ENCODE peak calls at places on chromosomes 13 and 19, in five cellular contexts. C, N, S, W and I are unnamed samples.

GRCh38 chr13:61414136-61414535 is 1.5 kb downstream of the PCDH20 start:
- DNase-seq in C (no peak), N (no peak), S (no peak), W (no peak), I (no peak)

GRCh38 chr19:14002571-14003278 is 3.4 kb downstream of the RFX1 start:
- DNase-seq in C (no peak), N (peak), S (peak), W (no peak), I (no peak)

GRCh38 chr19:8887364-8887763 is 55.2 kb downstream of the MBD3L1 start:
- DNase-seq in C (no peak), N (no peak), S (no peak), W (no peak), I (no peak)

GRCh38 chr19:49764341-49764740 is 1.2 kb upstream of the TSKS start:
- DNase-seq in C (no peak), N (no peak), S (no peak), W (no peak), I (no peak)

GRCh38 chr19:58356971-58357797 is 3.9 kb upstream of the A1BG start:
- DNase-seq in C (no peak), N (no peak), S (no peak), W (peak), I (no peak)

GRCh38 chr13:44819245-44819644 is 170.0 kb downstream of the NUFIP1 start:
- DNase-seq in C (no peak), N (no peak), S (peak), W (peak), I (no peak)

GRCh38 chr13:37640499-37640898 is 41.9 kb upstream of the POSTN start:
- DNase-seq in C (no peak), N (no peak), S (no peak), W (peak), I (no peak)

GRCh38 chr13:20525601-20526544 is at the start of gene CRYL1:
- DNase-seq in C (peak), N (peak), S (peak), W (peak), I (peak)

GRCh38 chr13:67557642-67558241 is 327.6 kb upstream of the PCDH9 start:
- DNase-seq in C (no peak), N (no peak), S (no peak), W (no peak), I (no peak)

GRCh38 chr19:23437901-23438300 is 42.6 kb upstream of the ZNF91 start:
- DNase-seq in C (no peak), N (no peak), S (no peak), W (no peak), I (no peak)

GRCh38 chr13:80979035-80979641 is 638.2 kb upstream of the SPRY2 start:
- DNase-seq in C (peak), N (no peak), S (peak), W (peak), I (no peak)

GRCh38 chr13:65268009-65268408 is 1962.1 kb downstream of the PCDH9 start:
- DNase-seq in C (no peak), N (no peak), S (no peak), W (no peak), I (no peak)

DNA sequence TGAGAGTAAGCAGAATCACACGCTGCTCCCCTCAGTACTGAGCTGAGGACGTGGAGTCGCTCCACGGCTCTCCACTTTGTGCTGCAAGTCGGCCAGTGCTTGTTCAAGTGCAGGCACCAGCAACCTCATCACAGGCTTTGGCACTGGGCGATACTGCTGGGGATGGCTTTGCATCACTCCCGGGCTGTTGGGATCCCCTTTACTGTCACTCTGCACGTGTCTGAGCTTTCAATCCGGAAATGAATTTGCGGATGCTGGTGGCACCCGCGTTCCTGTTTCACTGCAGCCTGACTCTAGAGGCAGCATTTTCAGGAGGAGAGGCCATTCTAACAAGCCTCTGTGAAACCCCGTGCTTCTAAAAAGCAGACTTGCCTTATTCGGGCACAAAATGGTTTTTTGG is 19.1 kb downstream of the SMARCA4 start:
- DNase-seq in C (no peak), N (peak), S (peak), W (no peak), I (no peak)
- TF ChIP-seq CTCF in C (no peak), N (no peak), S (peak), W (no peak), I (no peak)

GRCh38 chr13:86838411-86839120 is 832.6 kb upstream of the SLITRK5 start:
- DNase-seq in C (no peak), N (no peak), S (no peak), W (no peak), I (no peak)
- TF ChIP-seq CTCF in C (no peak), N (no peak), S (no peak), W (no peak), I (no peak)

GRCh38 chr19:3855321-3855720 is 13.5 kb downstream of the ZFR2 start:
- DNase-seq in C (no peak), N (no peak), S (no peak), W (no peak), I (no peak)

GRCh38 chr19:3850320-3850972 is 18.4 kb downstream of the ZFR2 start:
- DNase-seq in C (no peak), N (no peak), S (no peak), W (no peak), I (no peak)

GRCh38 chr19:3852177-3852511 is 16.7 kb downstream of the ZFR2 start:
- DNase-seq in C (no peak), N (no peak), S (no peak), W (no peak), I (no peak)

GRCh38 chr19:3851254-3852176 is 17.3 kb downstream of the ZFR2 start:
- DNase-seq in C (no peak), N (no peak), S (no peak), W (no peak), I (no peak)

DNA sequence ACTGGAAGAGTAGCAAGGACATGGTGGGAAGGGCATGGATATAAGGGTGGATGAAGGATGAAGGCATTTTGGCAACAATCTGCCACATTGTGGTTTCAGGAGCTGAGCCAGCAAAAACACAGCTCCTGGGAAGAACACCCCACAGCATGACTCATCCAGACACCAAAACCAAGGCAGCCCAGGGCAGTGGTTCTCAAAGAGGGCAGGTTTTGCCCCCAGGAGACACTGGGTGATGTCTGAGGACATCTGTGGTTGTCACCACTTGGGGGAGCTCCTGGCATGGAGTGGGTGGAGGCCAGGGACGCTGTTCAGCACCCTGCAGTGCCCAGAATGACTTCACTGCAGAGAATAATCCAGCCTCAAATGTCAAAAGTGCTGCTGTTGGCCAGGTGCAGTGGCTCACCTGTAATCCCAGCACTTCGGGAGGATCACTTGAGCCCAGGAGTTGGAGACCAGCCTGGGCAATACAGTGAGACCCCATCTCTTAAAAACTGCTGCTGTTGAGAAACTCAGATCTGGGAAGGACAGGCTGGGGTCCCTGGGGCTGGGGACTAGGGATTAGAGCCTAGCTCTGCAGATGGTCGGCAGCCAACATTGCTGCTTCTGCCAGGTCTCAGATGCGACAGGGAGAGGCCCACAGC is 16.1 kb downstream of the ZFR2 start:
- DNase-seq in C (no peak), N (peak), S (no peak), W (peak), I (no peak)
- TF ChIP-seq CTCF in C (no peak), N (peak), S (peak), W (peak), I (no peak)

GRCh38 chr13:47549219-47549752 is 451.8 kb downstream of the SUCLA2 start:
- DNase-seq in C (no peak), N (no peak), S (no peak), W (no peak), I (no peak)
- TF ChIP-seq CTCF in C (no peak), N (no peak), S (no peak), W (no peak), I (no peak)

DNA sequence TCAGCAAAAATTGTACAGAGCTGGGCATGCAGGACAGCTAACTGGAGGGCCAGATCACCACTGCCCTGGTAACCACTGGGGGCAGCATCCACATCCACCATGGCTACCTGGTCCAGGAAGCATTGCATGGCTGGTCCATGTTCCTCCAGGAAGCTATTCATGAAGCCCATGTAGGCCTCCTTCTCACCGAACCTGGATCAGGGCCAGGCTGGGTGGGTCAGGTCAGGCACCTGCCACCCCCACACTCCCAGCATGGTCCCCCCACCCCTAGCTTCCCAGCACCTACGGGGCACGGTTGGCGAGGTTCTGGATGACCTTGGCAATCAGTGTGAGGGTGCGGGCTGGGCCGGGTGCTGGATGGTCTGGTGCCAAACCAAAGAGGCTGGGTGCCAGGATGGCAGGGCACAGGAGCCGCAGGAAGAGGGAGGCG is 4.6 kb upstream of the WIZ start:
- DNase-seq in C (no peak), N (no peak), S (no peak), W (no peak), I (no peak)
- TF ChIP-seq CTCF in C (no peak), N (no peak), S (no peak), W (peak), I (no peak)

DNA sequence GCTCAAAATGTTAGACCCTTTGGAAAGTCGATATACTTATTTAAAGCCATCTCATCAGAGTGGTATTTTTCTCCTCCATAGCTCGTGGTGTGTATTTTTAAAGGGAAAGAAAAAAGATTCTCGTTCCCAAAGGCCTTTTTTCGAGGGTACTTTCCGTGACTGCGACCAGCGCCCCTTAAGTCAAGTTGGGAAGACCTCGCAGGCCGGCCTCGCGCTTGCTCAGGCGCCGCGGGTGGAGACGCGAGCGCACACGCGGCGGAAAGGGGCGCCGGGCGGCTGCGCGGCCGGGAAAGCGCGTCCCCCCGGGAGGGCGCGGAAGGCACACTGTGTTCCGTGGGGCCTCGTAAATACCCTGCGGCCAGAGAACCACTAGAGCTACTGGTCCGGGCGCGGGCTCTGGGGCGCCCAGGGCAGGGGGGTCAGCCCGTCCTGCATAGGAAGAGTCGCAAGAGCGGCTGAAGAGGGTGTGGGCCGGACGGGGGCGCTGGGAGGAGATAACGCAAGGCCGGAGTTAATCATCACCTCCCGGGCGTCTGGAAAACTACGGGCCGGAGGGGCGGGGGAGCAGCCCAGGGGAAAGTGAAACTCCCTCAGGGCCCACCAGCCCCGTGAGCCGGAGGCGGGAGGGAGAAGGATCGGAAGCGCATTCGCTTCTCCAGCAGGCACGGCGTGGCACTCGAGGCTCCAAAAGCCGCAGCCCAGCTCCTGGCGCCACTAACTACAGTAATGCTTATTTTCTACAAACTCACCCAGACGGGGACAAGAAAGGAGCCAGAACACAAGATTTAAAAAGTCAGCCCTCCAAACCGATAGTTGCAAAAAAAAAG is 1.2 kb upstream of the WBP4 start:
- DNase-seq in C (peak), N (peak), S (peak), W (peak), I (peak)
- TF ChIP-seq CTCF in C (no peak), N (no peak), S (peak), W (peak), I (no peak)

GRCh38 chr19:28330831-28331230 is 882.1 kb downstream of the UQCRFS1 start:
- DNase-seq in C (no peak), N (no peak), S (no peak), W (peak), I (no peak)
- TF ChIP-seq CTCF in C (no peak), N (no peak), S (no peak), W (no peak), I (no peak)

GRCh38 chr13:108903613-108904012 is 274.2 kb downstream of the MYO16 start:
- DNase-seq in C (no peak), N (no peak), S (no peak), W (no peak), I (no peak)
- TF ChIP-seq CTCF in C (no peak), N (no peak), S (no peak), W (no peak), I (no peak)